ENCODE peak calls at places on chromosomes 6 and 20, in nine cellular contexts. B, A, E, I, O, X, N, L and M are unnamed samples.

GRCh38 chr6:5772634-5773230 is 234.0 kb downstream of the NRN1 start:
- DNase-seq in E (no peak), I (no peak), X (no peak), B (no peak), L (no peak), A (no peak), O (no peak), N (no peak), M (no peak)

GRCh38 chr6:43937236-43938177 is 167.5 kb downstream of the VEGFA start:
- DNase-seq in L (no peak), X (no peak), N (no peak), E (no peak), B (no peak), A (no peak), O (no peak), I (no peak), M (no peak)

GRCh38 chr6:107729098-107729497 is 95.0 kb downstream of the SCML4 start:
- DNase-seq in X (no peak), E (no peak), O (no peak), I (no peak), A (no peak), B (no peak), N (no peak), L (no peak), M (no peak)

GRCh38 chr20:53865905-53866786 is 204.2 kb downstream of the BCAS1 start:
- DNase-seq in N (no peak), I (no peak), B (peak), A (peak), X (no peak), O (no peak), L (no peak), E (peak), M (no peak)

GRCh38 chr6:28446818-28447511 is 3.7 kb upstream of the ZSCAN23 start:
- DNase-seq in A (peak), I (no peak), L (peak), X (no peak), B (no peak), N (no peak), O (no peak), E (peak), M (no peak)

GRCh38 chr6:128370072-128370471 is 150.3 kb downstream of the PTPRK start:
- DNase-seq in I (no peak), O (no peak), N (no peak), X (no peak), B (peak), A (peak), L (no peak), E (peak), M (no peak)

GRCh38 chr20:53921443-53921973 is 148.9 kb downstream of the BCAS1 start:
- DNase-seq in N (no peak), B (no peak), A (no peak), O (no peak), E (no peak), X (no peak), L (no peak), I (no peak), M (no peak)

GRCh38 chr6:30130887-30131862 is 4.8 kb upstream of the TRIM40 start:
- DNase-seq in N (peak), E (peak), X (peak), A (peak), B (peak), L (peak), O (peak), I (no peak), M (peak)

GRCh38 chr6:3706547-3707467 is 44.7 kb downstream of the PXDC1 start:
- DNase-seq in E (peak), O (no peak), I (no peak), A (no peak), X (no peak), L (no peak), B (no peak), N (no peak), M (no peak)

GRCh38 chr20:25632940-25633790 is 9.4 kb upstream of the NANP start:
- DNase-seq in O (no peak), E (no peak), N (no peak), X (no peak), L (no peak), I (no peak), A (no peak), B (no peak), M (peak)

GRCh38 chr6:73985891-73986290 is 289.9 kb downstream of the CD109 start:
- DNase-seq in L (no peak), B (no peak), A (no peak), X (no peak), N (no peak), E (peak), O (no peak), I (no peak), M (no peak)

GRCh38 chr6:147173675-147174339 is 30.4 kb upstream of the STXBP5 start:
- DNase-seq in I (no peak), O (no peak), E (peak), L (no peak), X (no peak), N (no peak), B (no peak), A (no peak), M (no peak)

GRCh38 chr20:46894971-46895905 is 595 bp downstream of the EYA2 start:
- DNase-seq in I (no peak), N (no peak), O (no peak), B (no peak), L (peak), X (no peak), A (peak), E (no peak), M (no peak)

GRCh38 chr20:46311039-46311650 is 2.8 kb upstream of the CDH22 start:
- DNase-seq in O (no peak), L (no peak), A (no peak), I (no peak), B (peak), N (no peak), E (no peak), X (no peak), M (no peak)

GRCh38 chr6:150142657-150143501 is at the start of gene PPP1R14C:
- DNase-seq in E (no peak), O (no peak), N (peak), A (no peak), L (peak), X (no peak), B (no peak), I (peak), M (no peak)

GRCh38 chr6:92469429-92469828 is 949.9 kb downstream of the EPHA7 start:
- DNase-seq in E (no peak), L (no peak), I (no peak), B (no peak), O (no peak), N (no peak), X (no peak), A (no peak), M (no peak)

GRCh38 chr6:35092362-35093117 is 48.6 kb downstream of the TCP11 start:
- DNase-seq in B (no peak), O (no peak), E (peak), A (peak), N (no peak), L (peak), I (no peak), X (no peak), M (no peak)

GRCh38 chr6:11152581-11152980 is 41.1 kb upstream of the ERVFRD-1 start:
- DNase-seq in N (no peak), X (no peak), B (no peak), I (no peak), E (no peak), O (no peak), L (no peak), A (no peak), M (no peak)

GRCh38 chr6:11972806-11973205 is 39.3 kb upstream of the HIVEP1 start:
- DNase-seq in E (no peak), N (no peak), O (no peak), A (peak), B (no peak), X (no peak), L (no peak), I (no peak), M (no peak)

GRCh38 chr6:123117145-123117908 is 121.3 kb downstream of the CLVS2 start:
- DNase-seq in B (no peak), N (no peak), E (no peak), L (no peak), X (no peak), A (no peak), O (no peak), I (no peak), M (no peak)